ENCODE peak calls at places on chromosomes 12 and 14, in five cellular contexts. R is PC-3, V is pancreas, B is HFF-Myc, A is fibroblast of mammary gland. O is an unnamed sample.

GRCh38 chr14:92356677-92357076 is 33.7 kb downstream of the SLC24A4 start:
- DNase-seq in B (no peak), A (no peak), V (no peak), R (no peak), O (no peak)

GRCh38 chr12:46389130-46389616 is 16.6 kb upstream of the SLC38A2 start:
- DNase-seq in B (peak; percentile 87), R (no peak), V (no peak), A (peak; percentile 100), O (peak; percentile 100)

GRCh38 chr14:30767624-30768023 is 106.7 kb upstream of the COCH start:
- DNase-seq in B (no peak), R (no peak), V (no peak), A (no peak), O (no peak)

GRCh38 chr14:36935976-36936678 is 236.3 kb downstream of the SLC25A21 start:
- DNase-seq in R (peak; percentile 80), V (no peak), A (peak; percentile 2), B (no peak), O (peak; percentile 41)

GRCh38 chr12:32482226-32482625 is 82.9 kb downstream of the FGD4 start:
- DNase-seq in B (no peak), V (no peak), A (no peak), R (no peak), O (no peak)

GRCh38 chr12:124581299-124581698 is 13.9 kb upstream of the NCOR2 start:
- DNase-seq in B (no peak), R (peak; percentile 67), V (no peak), A (peak; percentile 25), O (peak; percentile 60)

GRCh38 chr12:108884116-108885012 is 4.5 kb downstream of the DAO start:
- DNase-seq in R (peak; percentile 76), A (peak; percentile 42), V (peak; percentile 70), B (peak; percentile 6), O (peak; percentile 20)

GRCh38 chr12:117646595-117646994 is 285.2 kb upstream of the NOS1 start:
- DNase-seq in R (no peak), B (no peak), A (no peak), V (no peak), O (no peak)

GRCh38 chr12:57875753-57876547 is 29.4 kb upstream of the CTDSP2 start:
- DNase-seq in R (no peak), A (no peak), V (no peak), B (no peak), O (no peak)

GRCh38 chr14:65783101-65783500 is 370.6 kb downstream of the FUT8 start:
- DNase-seq in A (no peak), V (no peak), R (no peak), B (no peak), O (no peak)

GRCh38 chr14:22427771-22428228 is 161.2 kb downstream of the DAD1 start:
- DNase-seq in R (no peak), V (no peak), A (peak; percentile 75), B (no peak), O (peak; percentile 91)

GRCh38 chr14:49908433-49908782 is 15.5 kb downstream of the ARF6 start:
- DNase-seq in A (no peak), R (peak; percentile 93), B (no peak), V (no peak), O (no peak)

GRCh38 chr12:9208236-9208635 is at the start of gene PZP:
- DNase-seq in V (no peak), B (no peak), A (no peak), R (no peak), O (no peak)

GRCh38 chr14:32397871-32398640 is 69.0 kb downstream of the AKAP6 start:
- DNase-seq in A (peak; percentile 53), V (no peak), B (no peak), R (peak; percentile 94), O (peak; percentile 75)

GRCh38 chr14:103628221-103628683 is 759 bp upstream of the KLC1 start:
- DNase-seq in V (peak; percentile 86), R (peak; percentile 89), A (peak; percentile 81), B (no peak), O (peak; percentile 82)

GRCh38 chr12:666766-667308 is 3.6 kb upstream of the NINJ2 start:
- DNase-seq in B (no peak), A (peak; percentile 73), R (peak; percentile 65), V (no peak), O (peak; percentile 23)

GRCh38 chr12:87828384-87828973 is 200.7 kb downstream of the C12orf50 start:
- DNase-seq in A (no peak), R (no peak), B (no peak), V (no peak), O (no peak)

GRCh38 chr12:110114596-110114995 is 9.6 kb upstream of the IFT81 start:
- DNase-seq in A (no peak), V (no peak), R (no peak), B (no peak), O (no peak)

GRCh38 chr12:77685112-77685511 is 145.6 kb upstream of the NAV3 start:
- DNase-seq in V (no peak), A (peak; percentile 82), R (peak; percentile 80), B (peak; percentile 63), O (peak; percentile 88)

GRCh38 chr14:32419429-32419828 is 90.3 kb downstream of the AKAP6 start:
- DNase-seq in V (no peak), R (no peak), B (no peak), A (no peak), O (no peak)

GRCh38 chr12:49092086-49092815 is 2.4 kb downstream of the DHH start:
- DNase-seq in R (peak; percentile 63), V (peak; percentile 66), B (no peak), A (peak; percentile 41), O (no peak)

GRCh38 chr12:47991106-47991550 is 13.1 kb downstream of the COL2A1 start:
- DNase-seq in B (no peak), R (no peak), A (no peak), V (peak; percentile 38), O (no peak)

DNA sequence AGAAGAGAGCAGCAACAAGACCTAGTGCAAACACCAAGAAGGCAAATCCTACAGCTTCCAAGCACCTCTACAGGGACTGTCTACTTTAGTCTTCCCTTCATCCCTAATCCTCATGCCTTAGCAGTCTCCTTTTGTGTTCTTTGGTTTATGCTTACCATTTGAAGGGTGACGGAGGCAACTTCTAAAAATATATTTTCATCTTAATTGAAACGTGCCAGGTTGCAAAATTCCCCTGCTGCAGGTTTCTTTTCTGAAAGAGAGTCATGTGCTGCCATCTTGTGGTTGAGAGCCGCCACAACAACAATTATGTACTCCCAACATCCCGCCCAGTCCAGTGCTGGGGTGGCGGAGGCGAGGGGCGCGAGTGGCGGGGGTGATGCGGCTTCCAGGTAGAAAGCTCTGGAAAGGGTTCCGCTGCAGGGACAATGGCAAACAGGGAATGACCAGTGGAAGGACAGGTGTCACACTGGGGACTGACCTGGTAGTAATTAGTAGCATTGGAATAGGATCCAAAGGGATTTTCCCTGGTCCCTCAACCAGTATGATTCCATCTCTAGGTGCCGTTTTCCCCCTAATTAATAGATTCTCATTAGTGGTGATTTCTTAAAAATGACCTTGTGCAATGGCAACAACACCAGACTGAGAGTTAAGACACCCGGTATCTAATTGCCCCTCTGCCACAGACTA is 80.3 kb upstream of the GNG2 start:
- DNase-seq in V (peak; percentile 81), R (peak; percentile 85), A (peak; percentile 65), B (peak; percentile 43), O (peak; percentile 78)
- H3K4me3 ChIP-seq in V (no peak overlapping the region), R (peak overlapping the region; percentile 41), A (no peak overlapping the region), B (no peak overlapping the region), O (peak overlapping the region; percentile 48)

GRCh38 chr12:96578526-96579125 is 89.2 kb downstream of the CFAP54 start:
- DNase-seq in R (peak; percentile 80), B (peak; percentile 50), A (peak; percentile 71), V (no peak), O (peak; percentile 77)
- TF ChIP-seq CTCF in R (peak; percentile 91), B (peak; percentile 33), A (peak; percentile 66), V (peak; percentile 45), O (peak; percentile 66)

DNA sequence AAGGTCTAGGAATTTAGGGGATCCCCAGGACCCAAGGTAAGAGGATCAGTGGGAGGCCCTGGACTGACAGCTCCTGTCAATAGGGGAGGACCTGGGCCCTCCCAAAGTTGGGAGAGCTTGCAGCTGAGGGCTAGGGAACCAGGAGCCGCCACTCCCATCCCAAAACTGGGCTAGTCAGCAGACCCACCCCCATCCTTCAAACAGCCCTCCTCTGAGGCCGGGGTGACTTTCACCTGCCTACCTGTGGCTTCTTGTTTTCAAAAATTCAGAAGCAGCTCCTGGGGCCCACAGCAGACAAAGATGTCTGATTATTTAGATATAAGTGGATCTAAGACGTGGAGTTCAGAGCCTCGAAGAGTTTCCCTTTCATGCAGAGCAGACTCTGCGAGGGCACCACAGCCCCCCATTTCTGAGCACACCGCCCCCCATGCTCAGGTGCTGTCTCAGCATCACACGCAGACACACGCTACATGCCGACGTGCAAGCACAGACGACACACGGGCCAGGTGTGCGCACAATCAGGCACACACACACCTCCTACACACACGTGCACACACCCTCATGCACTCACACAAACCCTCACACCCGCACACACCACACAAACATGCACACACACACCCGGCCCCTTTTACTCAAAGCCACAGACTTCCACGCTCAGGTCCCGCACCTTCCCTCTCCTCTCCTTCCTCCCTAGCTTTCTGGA is 21.9 kb downstream of the DIO3 start:
- DNase-seq in B (no peak), R (no peak), A (no peak), V (peak; percentile 38), O (no peak)
- H3K4me3 ChIP-seq in B (no peak overlapping the region), R (no peak overlapping the region), A (no peak overlapping the region), V (no peak overlapping the region), O (no peak overlapping the region)

GRCh38 chr12:65699251-65699650 is 125.0 kb upstream of the HMGA2 start:
- DNase-seq in R (peak; percentile 34), B (no peak), A (peak; percentile 87), V (no peak), O (peak; percentile 76)
- TF ChIP-seq CTCF in R (peak; percentile 55), B (no peak), A (peak; percentile 78), V (no peak), O (peak; percentile 62)

DNA sequence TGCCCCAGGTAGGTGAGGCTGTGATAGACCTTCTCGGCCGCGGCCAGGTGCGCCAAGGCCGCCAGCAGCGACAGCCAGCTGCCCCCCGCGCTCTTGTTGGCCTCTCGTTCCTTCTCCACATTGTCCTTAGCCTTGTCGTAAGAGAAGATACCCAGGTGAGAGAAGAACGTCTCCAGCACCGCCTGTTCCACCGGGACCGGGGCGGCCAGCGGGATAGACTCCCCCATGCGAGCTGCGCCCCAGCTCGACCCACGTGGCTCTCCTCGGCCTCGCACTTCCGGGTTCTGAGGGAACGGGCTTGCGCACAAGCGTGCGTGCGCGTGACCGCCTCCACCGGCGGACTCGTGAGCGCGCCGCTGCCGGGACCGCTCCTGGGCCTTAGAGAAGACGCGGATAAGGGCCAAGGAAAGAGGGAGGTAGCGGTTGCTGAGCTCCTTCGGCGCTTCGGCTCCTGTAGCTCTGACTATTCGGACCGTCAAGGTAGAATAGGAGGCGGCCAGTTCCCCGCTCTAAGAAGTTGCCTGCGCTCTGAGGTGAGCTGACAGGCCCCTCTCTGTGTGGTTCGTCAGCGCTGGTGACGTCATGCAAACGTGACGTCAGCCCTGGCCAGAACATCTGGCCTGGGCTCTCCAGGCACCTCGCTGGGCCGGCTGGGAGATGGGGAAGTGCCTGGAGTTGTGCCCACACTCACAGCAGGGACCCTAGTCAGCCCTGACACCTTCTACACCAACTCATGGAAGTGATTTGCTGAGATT is at the start of gene KICS2:
- DNase-seq in B (peak; percentile 73), V (peak; percentile 94), A (peak; percentile 93), R (peak; percentile 95), O (peak; percentile 92)
- H3K4me3 ChIP-seq in B (peak within 1 kb of the TSS; percentile 67), V (peak within 1 kb of the TSS; percentile 82), A (peak within 1 kb of the TSS; percentile 79), R (peak within 1 kb of the TSS; percentile 78), O (peak within 1 kb of the TSS; percentile 91)

O was measured in fibroblast of the aortic adventitia.